ENCODE peak calls at places on chromosome 11, in four cellular contexts. V is HCT116, E is AG04450, N is tibial artery. P is an unnamed sample.

GRCh38 chr11:61023086-61024035 is 51.9 kb downstream of the CD6 start:
- DNase-seq in V (no peak), E (no peak), N (no peak), P (peak; percentile 58)

GRCh38 chr11:113488931-113489351 is 13.7 kb upstream of the DRD2 start:
- DNase-seq in V (no peak), E (no peak), N (no peak), P (no peak)

GRCh38 chr11:44877908-44878459 is 72.7 kb downstream of the TP53I11 start:
- DNase-seq in V (no peak), E (no peak), N (no peak), P (no peak)

GRCh38 chr11:33893711-33894401 is 2.0 kb upstream of the LMO2 start:
- DNase-seq in V (no peak), E (no peak), N (no peak), P (peak; percentile 49)

GRCh38 chr11:58580311-58580710 is 1.4 kb downstream of the ZFP91 start:
- DNase-seq in V (no peak), E (no peak), N (no peak), P (no peak)

GRCh38 chr11:15747671-15748070 is 608.7 kb downstream of the SOX6 start:
- DNase-seq in V (no peak), E (peak; percentile 21), N (no peak), P (no peak)

GRCh38 chr11:12604557-12605105 is 69.6 kb upstream of the TEAD1 start:
- DNase-seq in V (no peak), E (no peak), N (no peak), P (no peak)

GRCh38 chr11:62599069-62599696 is 2.5 kb downstream of the MTA2 start:
- DNase-seq in V (peak; percentile 99), E (peak; percentile 98), N (peak; percentile 98), P (peak; percentile 94)

GRCh38 chr11:16605440-16605970 is 132.9 kb upstream of the C11orf58 start:
- DNase-seq in V (no peak), E (no peak), N (peak; percentile 70), P (no peak)

GRCh38 chr11:82828472-82828871 is 71.8 kb downstream of the PRCP start:
- DNase-seq in V (no peak), E (no peak), N (no peak), P (no peak)

GRCh38 chr11:75514596-75514995 is 11.1 kb downstream of the GDPD5 start:
- DNase-seq in V (no peak), E (no peak), N (no peak), P (no peak)

GRCh38 chr11:8192896-8193209 is 24.0 kb upstream of the RIC3 start:
- DNase-seq in V (no peak), E (no peak), N (no peak), P (no peak)

GRCh38 chr11:114586797-114587196 is 8.8 kb downstream of the NXPE4 start:
- DNase-seq in V (no peak), E (no peak), N (no peak), P (no peak)

GRCh38 chr11:62431171-62431895 is 12.5 kb downstream of the SCGB1A1 start:
- DNase-seq in V (no peak), E (peak; percentile 69), N (no peak), P (no peak)

GRCh38 chr11:58788355-58789023 is 56.0 kb downstream of the GLYATL2 start:
- DNase-seq in V (peak; percentile 34), E (no peak), N (no peak), P (peak; percentile 15)

GRCh38 chr11:107836811-107837210 is 21.8 kb downstream of the SLC35F2 start:
- DNase-seq in V (no peak), E (no peak), N (no peak), P (no peak)

GRCh38 chr11:47905358-47906059 is 57.4 kb upstream of the NUP160 start:
- DNase-seq in V (no peak), E (no peak), N (no peak), P (no peak)

GRCh38 chr11:57072640-57073039 is 83.9 kb downstream of the OR5AK2 start:
- DNase-seq in V (peak; percentile 2), E (peak; percentile 88), N (no peak), P (no peak)

GRCh38 chr11:96506953-96507354 is 117.1 kb downstream of the JRKL start:
- DNase-seq in V (no peak), E (no peak), N (no peak), P (no peak)

GRCh38 chr11:72058416-72059034 is 21.8 kb downstream of the NUMA1 start:
- DNase-seq in V (no peak), E (peak; percentile 59), N (no peak), P (no peak)

GRCh38 chr11:2325719-2326118 is 23.9 kb downstream of the TSPAN32 start:
- DNase-seq in V (no peak), E (no peak), N (no peak), P (no peak)

GRCh38 chr11:110818032-110818687 is 105.9 kb upstream of the ARHGAP20 start:
- DNase-seq in V (peak; percentile 15), E (no peak), N (no peak), P (no peak)

GRCh38 chr11:26769027-26769426 is 47.2 kb upstream of the SLC5A12 start:
- DNase-seq in V (no peak), E (no peak), N (no peak), P (no peak)

GRCh38 chr11:107916671-107917241 is 11.5 kb upstream of the RAB39A start:
- DNase-seq in V (no peak), E (no peak), N (no peak), P (peak; percentile 7)

GRCh38 chr11:103532133-103532788 is 423.0 kb downstream of the DYNC2H1 start:
- DNase-seq in V (no peak), E (peak; percentile 26), N (no peak), P (no peak)

GRCh38 chr11:72813740-72814138 is 472 bp upstream of the ATG16L2 start:
- DNase-seq in V (peak; percentile 56), E (no peak), N (no peak), P (no peak)

GRCh38 chr11:110261195-110262140 is 34.9 kb downstream of the RDX start:
- DNase-seq in V (no peak), E (no peak), N (no peak), P (no peak)

GRCh38 chr11:46700251-46701077 is at the start of the genes ARHGAP1 and ZNF408:
- DNase-seq in V (peak; percentile 99), E (peak; percentile 95), N (peak; percentile 99), P (peak; percentile 100)

GRCh38 chr11:110152199-110152598 is 59.0 kb downstream of the ZC3H12C start:
- DNase-seq in V (no peak), E (no peak), N (no peak), P (no peak)

GRCh38 chr11:76135491-76135890 is 70.8 kb downstream of the WNT11 start:
- DNase-seq in V (no peak), E (no peak), N (no peak), P (no peak)

GRCh38 chr11:17722000-17722643 is 2.8 kb downstream of the MYOD1 start:
- DNase-seq in V (peak; percentile 41), E (no peak), N (no peak), P (no peak)

DNA sequence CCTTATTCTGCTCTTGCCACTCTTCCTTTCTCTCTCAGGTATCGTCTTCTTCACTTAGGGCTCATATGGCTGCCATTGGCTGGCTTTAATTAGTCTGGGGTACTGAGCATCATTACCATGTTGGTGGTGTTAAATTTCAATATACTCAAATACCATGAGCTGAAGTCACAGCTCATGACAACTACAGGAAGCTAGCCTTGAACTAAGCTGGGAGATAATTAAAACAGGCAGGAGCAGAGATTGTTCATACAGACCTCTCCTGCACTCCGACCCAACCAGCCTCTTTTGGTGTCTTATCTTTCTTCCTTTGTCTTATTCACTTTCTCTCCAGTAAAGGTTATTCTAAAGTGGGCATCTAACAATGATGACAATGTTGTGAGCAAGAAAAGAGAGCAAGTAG is 130.9 kb upstream of the BLID start:
- DNase-seq in V (no peak), E (no peak), N (no peak), P (no peak)
- H3K27ac ChIP-seq in V (no peak overlapping the region), E (no peak overlapping the region), N (no peak overlapping the region), P (no peak overlapping the region)

GRCh38 chr11:4577761-4578160 is 3.8 kb upstream of the OR52I2 start:
- DNase-seq in V (no peak), E (no peak), N (no peak), P (no peak)

GRCh38 chr11:4581443-4581842 is at the start of gene OR52I2:
- DNase-seq in V (no peak), E (no peak), N (no peak), P (no peak)

GRCh38 chr11:4580124-4580523 is 1.4 kb upstream of the OR52I2 start:
- DNase-seq in V (no peak), E (no peak), N (no peak), P (no peak)

GRCh38 chr11:4578624-4579023 is 2.9 kb upstream of the OR52I2 start:
- DNase-seq in V (no peak), E (no peak), N (no peak), P (no peak)

DNA sequence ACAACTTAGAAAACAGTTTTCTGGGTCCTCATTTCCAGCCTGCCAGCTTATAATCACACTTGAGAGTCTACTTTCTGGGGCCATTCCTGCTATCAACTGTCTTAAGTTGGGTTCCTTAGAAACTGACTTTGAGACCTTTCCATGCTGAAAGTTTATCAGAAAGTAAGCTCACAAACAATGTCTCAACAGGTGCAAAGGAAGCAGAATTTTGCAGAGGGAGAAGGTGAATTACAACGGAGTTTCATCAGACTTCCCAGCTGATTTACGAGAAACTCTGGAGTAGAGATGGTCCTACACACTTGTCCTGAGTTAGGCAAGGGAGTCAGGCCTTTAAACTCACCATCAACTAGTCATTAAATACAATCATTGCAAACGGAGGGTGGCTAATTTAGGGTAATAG is 4.7 kb upstream of the OR52I2 start:
- DNase-seq in V (no peak), E (no peak), N (no peak), P (no peak)
- TF ChIP-seq CTCF in V (no peak), E (no peak), N (no peak), P (no peak)

GRCh38 chr11:92225563-92226308 is 1.1 kb downstream of the FAT3 start:
- DNase-seq in V (no peak), E (no peak), N (peak; percentile 73), P (no peak)
- H3K27ac ChIP-seq in V (no peak overlapping the region), E (no peak overlapping the region), N (peak overlapping the region; percentile 89), P (no peak overlapping the region)

GRCh38 chr11:111977141-111978027 is 40.2 kb downstream of the DIXDC1 start:
- DNase-seq in V (no peak), E (no peak), N (peak; percentile 93), P (no peak)

GRCh38 chr11:111976614-111977140 is 39.5 kb downstream of the DIXDC1 start:
- DNase-seq in V (no peak), E (no peak), N (peak; percentile 81), P (no peak)

GRCh38 chr11:111974451-111974850 is 37.3 kb downstream of the DIXDC1 start:
- DNase-seq in V (no peak), E (no peak), N (no peak), P (no peak)

GRCh38 chr11:111976119-111976518 is 39.0 kb downstream of the DIXDC1 start:
- DNase-seq in V (no peak), E (no peak), N (no peak), P (no peak)

DNA sequence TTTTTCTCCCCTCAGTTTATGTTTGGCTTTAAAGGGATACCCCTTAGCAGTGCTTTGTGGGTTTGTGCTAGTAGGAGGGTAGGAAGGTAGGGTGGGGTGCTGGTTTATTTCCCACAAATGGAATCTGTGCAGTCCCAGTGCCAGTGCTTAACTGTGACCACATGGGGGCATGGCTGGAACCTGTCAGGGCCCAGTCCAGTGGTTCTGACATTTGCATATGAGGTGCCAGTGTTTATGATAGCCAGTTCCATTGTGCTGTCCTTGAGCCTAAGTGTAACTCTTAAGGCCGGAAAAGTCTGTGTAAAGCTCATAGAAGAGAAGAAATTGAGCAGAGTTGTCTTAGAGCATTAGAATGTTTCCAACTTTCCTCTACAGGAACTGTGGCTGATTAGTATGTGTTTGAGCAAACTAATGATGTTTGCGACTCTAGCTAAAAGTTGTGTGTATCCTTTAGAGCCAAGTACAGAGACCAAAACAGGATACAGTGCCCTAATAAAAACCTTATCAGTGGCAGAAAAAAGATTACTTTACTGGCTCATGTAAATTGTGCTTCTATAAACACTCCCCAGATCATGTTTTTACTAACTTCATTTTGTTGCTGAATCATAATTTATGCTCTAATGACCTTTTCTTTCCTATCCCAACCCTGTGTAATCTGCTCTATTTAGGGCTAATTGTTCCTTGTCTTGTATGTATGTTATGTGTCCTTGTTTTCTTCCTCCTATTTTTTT is 38.1 kb downstream of the DIXDC1 start:
- DNase-seq in V (no peak), E (no peak), N (no peak), P (no peak)
- TF ChIP-seq CTCF in V (peak; percentile 18), E (peak; percentile 13), N (no peak), P (no peak)